ENCODE peak calls at places on chromosome 7, in six cellular contexts. I, E, J, V, O and T are unnamed samples.
A peak's percentile ranks its signal among the peaks of the same experiment; 100 is the strongest.

GRCh38 chr7:30970594-30971094 is 6.9 kb downstream of the GHRHR start:
- DNase-seq in I (peak; percentile 21), E (no peak), O (peak; percentile 10), V (peak; percentile 75), J (peak; percentile 47), T (no peak)

GRCh38 chr7:82624337-82624736 is 180.8 kb upstream of the CACNA2D1 start:
- DNase-seq in I (no peak), J (no peak), V (no peak), E (no peak), O (no peak), T (no peak)

GRCh38 chr7:132420527-132420926 is 155.7 kb downstream of the PLXNA4 start:
- DNase-seq in O (no peak), J (no peak), E (no peak), V (no peak), I (no peak), T (no peak)

GRCh38 chr7:36287371-36288241 is 102.1 kb upstream of the ANLN start:
- DNase-seq in I (peak; percentile 54), E (peak; percentile 27), V (no peak), J (no peak), O (no peak), T (no peak)

GRCh38 chr7:151271699-151272355 is 23.3 kb upstream of the SMARCD3 start:
- DNase-seq in V (no peak), J (no peak), I (no peak), E (no peak), O (no peak), T (no peak)

GRCh38 chr7:34247468-34247867 is 342.1 kb downstream of the BMPER start:
- DNase-seq in J (no peak), V (no peak), E (no peak), O (no peak), I (no peak), T (no peak)

GRCh38 chr7:41809487-41810257 is 106.8 kb upstream of the INHBA start:
- DNase-seq in E (no peak), V (no peak), O (no peak), I (no peak), J (no peak), T (no peak)

GRCh38 chr7:128121731-128122576 is 90.7 kb upstream of the LRRC4 start:
- DNase-seq in O (no peak), I (no peak), V (no peak), J (no peak), E (no peak), T (peak; percentile 69)

GRCh38 chr7:40851001-40851400 is 716.2 kb downstream of the SUGCT start:
- DNase-seq in J (no peak), V (no peak), I (no peak), O (no peak), E (no peak), T (no peak)

GRCh38 chr7:73833251-73833919 is 2.6 kb downstream of the CLDN4 start:
- DNase-seq in J (no peak), I (no peak), V (no peak), E (no peak), O (no peak), T (no peak)
- H3K4me3 ChIP-seq in J (no peak overlapping the region), I (no peak overlapping the region), V (no peak overlapping the region), E (no peak overlapping the region), O (peak overlapping the region; percentile 51), T (no peak overlapping the region)

DNA sequence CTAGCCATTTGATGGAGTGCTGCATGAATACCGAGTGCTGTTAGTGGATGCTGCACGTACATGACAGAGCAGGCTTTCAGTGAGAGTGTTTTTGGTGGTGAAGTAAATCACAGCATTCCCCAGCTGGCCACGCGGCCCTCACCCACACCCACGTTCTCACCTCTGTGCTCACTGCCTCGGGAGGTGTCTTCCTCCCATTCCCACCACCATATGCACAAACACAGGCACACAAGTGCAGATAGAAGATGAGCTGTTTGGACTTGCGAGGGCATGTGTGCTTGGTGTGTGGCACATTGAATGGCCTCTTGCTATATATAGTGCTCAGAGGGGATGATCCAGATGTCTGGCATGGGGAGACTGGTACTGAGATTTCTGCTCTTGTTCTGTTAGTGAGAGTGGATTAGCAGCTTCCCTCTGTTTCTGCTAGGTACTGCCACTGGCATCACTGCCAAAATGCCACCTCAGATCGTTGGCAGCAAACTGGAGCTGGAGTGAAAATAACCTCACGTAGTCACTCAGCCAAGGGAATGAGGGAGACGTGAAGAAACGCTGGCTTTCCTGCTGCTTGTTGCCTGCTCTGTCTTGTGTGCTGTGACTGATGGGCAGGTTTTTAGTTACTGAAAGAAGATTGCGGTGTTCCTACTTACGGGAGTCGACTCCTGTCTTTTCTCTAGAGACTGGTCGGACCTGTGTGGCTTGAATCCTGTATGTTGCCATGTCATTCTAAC is 19.1 kb downstream of the DNAJB6 start:
- DNase-seq in V (peak; percentile 30), E (no peak), O (no peak), J (no peak), I (peak; percentile 68), T (no peak)
- H3K27ac ChIP-seq in V (peak overlapping the region; percentile 63), E (peak overlapping the region; percentile 48), O (no peak overlapping the region), J (no peak overlapping the region), I (peak overlapping the region; percentile 75), T (peak overlapping the region; percentile 44)

DNA sequence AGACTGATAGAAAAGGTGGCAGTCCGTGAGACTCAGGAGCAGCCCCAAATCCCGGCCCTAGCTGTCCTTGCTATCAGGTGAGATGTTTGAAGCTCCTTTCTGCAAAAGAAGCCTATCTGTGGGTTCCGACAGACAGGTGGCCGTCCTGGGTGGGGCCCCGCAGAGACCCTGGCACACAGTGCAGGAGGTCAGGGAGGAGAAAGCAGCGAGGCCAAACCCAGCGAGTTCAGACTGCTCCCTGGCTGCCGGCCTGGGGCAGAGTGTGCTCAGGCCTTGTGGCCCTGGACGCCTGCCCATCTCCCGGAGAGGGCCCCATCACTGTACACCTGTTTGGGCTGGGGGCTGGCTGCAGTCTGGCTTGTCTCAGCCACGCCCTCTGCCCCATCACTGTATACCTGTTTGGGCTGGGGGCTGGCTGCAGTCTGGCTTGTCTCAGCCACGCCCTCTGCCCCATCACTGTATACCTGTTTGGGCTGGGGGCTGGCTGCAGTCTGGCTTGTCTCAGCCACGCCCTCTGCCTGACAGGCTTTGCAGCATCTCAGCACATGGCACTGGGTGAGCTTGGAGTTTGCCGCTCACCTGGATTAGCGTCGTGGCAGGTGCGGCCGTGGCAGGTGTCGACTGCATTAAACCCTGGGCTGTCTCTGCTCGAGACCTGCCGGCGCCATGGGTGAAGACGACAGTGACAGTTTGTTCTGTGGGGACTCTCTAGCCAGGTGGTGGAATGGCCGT is 11.8 kb upstream of the PRKAR1B start:
- DNase-seq in V (no peak), J (no peak), E (peak; percentile 38), I (no peak), O (peak; percentile 42), T (no peak)
- TF ChIP-seq CTCF in V (no peak), J (no peak), E (no peak), I (no peak), O (no peak), T (no peak)

DNA sequence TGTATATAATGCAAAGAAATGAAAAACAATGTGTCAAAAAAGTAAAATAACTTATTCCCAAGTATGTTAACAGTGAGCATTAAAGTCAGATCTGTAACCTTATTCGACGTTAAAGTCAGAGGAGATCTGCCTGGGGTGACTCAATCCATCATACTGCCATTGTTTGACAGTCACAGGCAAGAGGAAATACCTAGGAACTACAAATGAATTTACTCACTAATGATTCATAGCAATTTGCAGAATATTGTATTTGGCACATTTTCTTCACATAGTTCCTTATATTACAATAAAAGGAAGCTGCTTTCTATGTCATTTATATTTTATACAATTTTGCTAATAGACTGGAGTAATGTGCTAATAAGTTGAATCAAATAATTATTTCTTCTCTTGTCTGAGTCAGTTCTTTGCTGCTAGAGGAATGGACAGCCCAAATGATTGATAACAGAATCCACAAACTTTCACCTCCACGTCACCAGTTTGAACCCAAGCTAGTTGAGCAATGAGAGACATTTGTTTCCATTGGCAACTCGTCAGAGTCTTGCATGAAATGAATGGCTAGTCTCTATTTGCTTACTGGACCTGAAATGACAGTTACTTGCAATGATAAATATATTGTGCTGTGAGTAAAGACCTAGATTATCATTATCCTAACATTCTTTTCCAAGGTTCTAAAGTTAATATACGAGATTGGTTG is 48.5 kb upstream of the TMEM106B start:
- DNase-seq in E (no peak), V (no peak), O (no peak), J (no peak), I (no peak), T (no peak)
- H3K4me3 ChIP-seq in E (no peak overlapping the region), V (no peak overlapping the region), O (no peak overlapping the region), J (no peak overlapping the region), I (no peak overlapping the region), T (no peak overlapping the region)